ENCODE peak calls at places on chromosomes 3 and 15, in six cellular contexts. W is suprapubic skin; Q is A549; S is CD8-positive, alpha-beta memory T cell; R is left ventricle myocardium inferior; L is heart right ventricle. A is an unnamed sample.

GRCh38 chr3:133444071-133444774 is 44.4 kb downstream of the BFSP2 start:
- DNase-seq in L (no peak), S (no peak), R (no peak), W (no peak), Q (peak; percentile 84), A (no peak)

GRCh38 chr3:188594137-188594536 is 440.2 kb downstream of the LPP start:
- DNase-seq in Q (no peak), S (no peak), R (no peak), L (no peak), W (no peak), A (no peak)

GRCh38 chr3:127732879-127733350 is 60.2 kb downstream of the ABTB1 start:
- DNase-seq in S (no peak), W (no peak), L (no peak), R (no peak), Q (no peak), A (no peak)

GRCh38 chr3:41222508-41222907 is 23.2 kb downstream of the CTNNB1 start:
- DNase-seq in S (no peak), R (no peak), Q (no peak), L (no peak), W (no peak), A (no peak)

GRCh38 chr15:59999558-60000112 is 4.5 kb upstream of the FOXB1 start:
- DNase-seq in W (no peak), R (no peak), S (no peak), Q (no peak), L (no peak), A (no peak)

GRCh38 chr3:73072634-73073033 is 11.2 kb downstream of the EBLN2 start:
- DNase-seq in L (no peak), S (no peak), R (no peak), Q (no peak), W (no peak), A (no peak)

GRCh38 chr3:43413676-43414368 is 127.5 kb downstream of the SNRK start:
- DNase-seq in W (no peak), R (no peak), L (no peak), S (no peak), Q (no peak), A (no peak)

GRCh38 chr3:159026510-159026909 is 224.7 kb downstream of the MFSD1 start:
- DNase-seq in Q (no peak), W (no peak), S (no peak), R (no peak), L (no peak), A (no peak)

GRCh38 chr15:40776537-40777141 is 6.9 kb downstream of the C15orf62 start:
- DNase-seq in L (no peak), R (no peak), S (peak; percentile 56), Q (no peak), W (no peak), A (no peak)

GRCh38 chr3:177527182-177527581 is 329.9 kb upstream of the TBL1XR1 start:
- DNase-seq in S (no peak), Q (no peak), R (no peak), L (no peak), W (no peak), A (no peak)

GRCh38 chr15:90598053-90598577 is 68.4 kb downstream of the CRTC3 start:
- DNase-seq in R (peak; percentile 53), L (peak; percentile 37), S (no peak), W (no peak), Q (peak; percentile 56), A (peak; percentile 68)

GRCh38 chr3:65851827-65852226 is 186.9 kb downstream of the MAGI1 start:
- DNase-seq in W (no peak), R (no peak), S (no peak), Q (no peak), L (no peak), A (no peak)

GRCh38 chr15:74202461-74203401 is at the start of gene STRA6:
- DNase-seq in S (no peak), L (no peak), Q (peak; percentile 85), R (no peak), W (no peak), A (no peak)

GRCh38 chr15:66673410-66674322 is 28.4 kb upstream of the SMAD6 start:
- DNase-seq in L (peak; percentile 59), S (no peak), W (no peak), R (peak; percentile 29), Q (peak; percentile 58), A (no peak)

GRCh38 chr15:96125681-96126080 is 204.8 kb upstream of the NR2F2 start:
- DNase-seq in Q (peak; percentile 19), L (no peak), S (no peak), R (no peak), W (no peak), A (no peak)

GRCh38 chr15:90603893-90604292 is 74.2 kb downstream of the CRTC3 start:
- DNase-seq in R (peak; percentile 51), Q (peak; percentile 47), L (peak; percentile 49), W (no peak), S (peak; percentile 12), A (no peak)

GRCh38 chr15:66725468-66725785 is 23.4 kb downstream of the SMAD6 start:
- DNase-seq in S (no peak), W (no peak), Q (no peak), R (no peak), L (no peak), A (no peak)

GRCh38 chr3:16978234-16978920 is 93.6 kb downstream of the PLCL2 start:
- DNase-seq in L (no peak), S (no peak), R (no peak), W (no peak), Q (no peak), A (no peak)

GRCh38 chr3:140863481-140864084 is 78.1 kb upstream of the SLC25A36 start:
- DNase-seq in S (peak; percentile 1), R (no peak), W (no peak), L (no peak), Q (peak; percentile 42), A (no peak)

GRCh38 chr3:192038726-192039125 is 577.8 kb downstream of the PYDC2 start:
- DNase-seq in R (no peak), S (no peak), L (no peak), W (no peak), Q (peak; percentile 5), A (no peak)

GRCh38 chr3:133362539-133362938 is 37.3 kb upstream of the BFSP2 start:
- DNase-seq in W (no peak), S (no peak), L (no peak), Q (no peak), R (no peak), A (no peak)

GRCh38 chr3:177420643-177421042 is 223.4 kb upstream of the TBL1XR1 start:
- DNase-seq in R (no peak), Q (peak; percentile 50), W (no peak), L (no peak), S (no peak), A (no peak)

GRCh38 chr15:77457619-77458265 is 37.1 kb downstream of the HMG20A start:
- DNase-seq in W (no peak), S (no peak), R (no peak), L (no peak), Q (no peak), A (no peak)

GRCh38 chr3:120753831-120754230 is 11.3 kb downstream of the GTF2E1 start:
- DNase-seq in L (no peak), W (no peak), S (no peak), Q (no peak), R (no peak), A (no peak)

GRCh38 chr15:74207652-74208440 is 5.3 kb upstream of the STRA6 start:
- DNase-seq in L (no peak), R (no peak), S (no peak), Q (no peak), W (no peak), A (no peak)

GRCh38 chr15:62503451-62503850 is 338.4 kb upstream of the C2CD4B start:
- DNase-seq in W (no peak), L (no peak), S (no peak), Q (peak; percentile 25), R (no peak), A (no peak)

GRCh38 chr15:28181386-28181785 is 82.3 kb upstream of the OCA2 start:
- DNase-seq in W (no peak), L (no peak), S (no peak), R (no peak), Q (no peak), A (no peak)

GRCh38 chr3:129161860-129162271 is 1.0 kb upstream of the ISY1 start:
- DNase-seq in Q (no peak), L (no peak), R (no peak), S (peak; percentile 4), W (no peak), A (no peak)

GRCh38 chr3:157061271-157061670 is 98.7 kb downstream of the CCNL1 start:
- DNase-seq in R (no peak), Q (no peak), L (no peak), W (no peak), S (no peak), A (no peak)

DNA sequence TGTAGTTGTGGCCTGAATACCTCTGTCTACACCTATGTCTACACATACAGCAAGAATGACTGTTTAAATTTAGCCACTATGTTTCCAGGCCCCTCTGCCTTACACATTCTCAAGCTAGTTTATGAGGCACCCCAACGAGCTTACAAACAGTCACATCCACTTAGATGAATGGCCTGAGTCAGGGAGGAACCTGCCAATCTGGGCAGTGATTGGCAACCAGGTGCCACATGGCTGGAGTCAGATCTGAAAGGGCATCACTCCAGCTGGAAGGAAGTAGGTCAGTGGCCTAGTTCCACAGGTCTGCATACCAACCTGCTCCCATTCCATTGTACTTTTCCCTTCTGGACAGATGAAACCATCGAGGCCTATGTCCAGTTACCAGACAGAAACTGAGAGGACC is 136.3 kb downstream of the FOXP1 start:
- DNase-seq in W (no peak), L (no peak), Q (no peak), S (no peak), R (no peak), A (no peak)
- H3K27ac ChIP-seq in W (peak overlapping the region; percentile 59), L (no peak overlapping the region), Q (no peak overlapping the region), S (no peak overlapping the region), R (no peak overlapping the region), A (no peak overlapping the region)

GRCh38 chr3:106578911-106579310 is 710.1 kb upstream of the CBLB start:
- DNase-seq in Q (no peak), L (no peak), S (no peak), W (no peak), R (no peak), A (no peak)
- H3K9me3 ChIP-seq in Q (no peaks in the 10 kb centered on the region), L (no peaks in the 10 kb centered on the region), S (no peaks in the 10 kb centered on the region), W (no peaks in the 10 kb centered on the region), R (no peaks in the 10 kb centered on the region), A (no peaks in the 10 kb centered on the region)

GRCh38 chr15:36807134-36807764 is 227.8 kb downstream of the CDIN1 start:
- DNase-seq in S (no peak), L (no peak), W (no peak), R (no peak), Q (no peak), A (no peak)
- H3K4me1 ChIP-seq in S (no peaks in the 10 kb centered on the region), L (peaks cover 18% of the 10 kb centered on the region), W (no peaks in the 10 kb centered on the region), R (peaks cover 34% of the 10 kb centered on the region), Q (peaks cover 30% of the 10 kb centered on the region), A (peaks cover 7% of the 10 kb centered on the region)

DNA sequence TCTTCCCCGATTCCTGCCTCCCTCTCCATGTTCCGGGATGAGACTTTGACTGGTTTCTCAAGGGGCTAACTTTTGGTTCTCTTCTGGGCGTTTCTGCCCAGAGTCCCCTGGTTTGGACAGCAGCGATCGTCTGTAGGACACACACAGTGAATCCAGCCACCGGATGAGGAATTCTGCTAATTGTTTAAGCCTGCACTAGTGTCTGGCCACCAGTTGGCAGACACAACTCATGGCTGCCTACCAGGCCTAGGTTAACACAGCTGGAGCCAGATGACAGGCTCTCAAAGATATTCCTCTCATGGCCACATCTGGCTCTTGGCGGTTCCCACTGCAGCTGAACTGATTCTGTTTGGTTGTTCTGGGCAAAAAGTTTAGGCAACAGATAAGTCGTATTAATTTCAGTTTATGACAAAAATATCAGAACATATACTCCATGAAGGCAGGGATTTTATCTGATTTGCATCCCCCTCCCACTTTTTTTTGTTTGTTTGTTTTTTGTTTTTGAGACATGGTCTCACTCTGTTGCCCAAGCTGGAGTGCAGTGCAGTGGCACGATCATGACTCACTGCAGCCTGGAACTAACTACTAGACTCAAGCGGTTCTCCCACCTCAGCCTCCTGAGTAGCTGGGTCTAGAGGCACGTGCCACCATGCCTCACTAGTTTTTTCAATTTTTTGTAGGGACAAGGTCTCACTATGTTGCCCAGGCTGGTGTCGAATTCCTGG is 272.8 kb downstream of the FOXP1 start:
- DNase-seq in R (peak; percentile 53), W (no peak), L (peak; percentile 44), S (no peak), Q (peak; percentile 11), A (peak; percentile 29)
- H3K27ac ChIP-seq in R (peak overlapping the region; percentile 62), W (no peak overlapping the region), L (no peak overlapping the region), S (no peak overlapping the region), Q (no peak overlapping the region), A (peak overlapping the region; percentile 32)